ENCODE peak calls at places on chromosomes 6 and 20, in seven cellular contexts. One of them, this sample, is unnamed.
A peak's percentile ranks its signal among the peaks of the same experiment; 100 is the strongest.

GRCh38 chr6:156870926-156871539 is 93.9 kb downstream of the ARID1B start:
- DNase-seq in HCT116: no peak
- DNase-seq in CD4-positive, alpha-beta memory T cell: no peak
- DNase-seq in CD8-positive, alpha-beta T cell: no peak
- DNase-seq in effector memory CD4-positive, alpha-beta T cell: no peak
- DNase-seq in IMR-90: no peak
- DNase-seq in lower lobe of right lung: no peak
- DNase-seq in this sample: no peak

GRCh38 chr20:24987244-24987643 is 5.3 kb downstream of the APMAP start:
- DNase-seq in HCT116: no peak
- DNase-seq in CD4-positive, alpha-beta memory T cell: no peak
- DNase-seq in CD8-positive, alpha-beta T cell: peak; percentile 9
- DNase-seq in effector memory CD4-positive, alpha-beta T cell: no peak
- DNase-seq in IMR-90: peak; percentile 32
- DNase-seq in lower lobe of right lung: no peak
- DNase-seq in this sample: no peak

GRCh38 chr6:41640436-41640835 is 2.2 kb downstream of the MDFI start:
- DNase-seq in HCT116: no peak
- DNase-seq in CD4-positive, alpha-beta memory T cell: no peak
- DNase-seq in CD8-positive, alpha-beta T cell: no peak
- DNase-seq in effector memory CD4-positive, alpha-beta T cell: no peak
- DNase-seq in IMR-90: no peak
- DNase-seq in lower lobe of right lung: peak; percentile 30
- DNase-seq in this sample: no peak

GRCh38 chr6:32982084-32982701 is 13.8 kb downstream of the BRD2 start:
- DNase-seq in HCT116: no peak
- DNase-seq in CD4-positive, alpha-beta memory T cell: no peak
- DNase-seq in CD8-positive, alpha-beta T cell: no peak
- DNase-seq in effector memory CD4-positive, alpha-beta T cell: no peak
- DNase-seq in IMR-90: no peak
- DNase-seq in lower lobe of right lung: no peak
- DNase-seq in this sample: no peak

GRCh38 chr6:143759666-143760065 is 81.9 kb downstream of the PHACTR2 start:
- DNase-seq in HCT116: no peak
- DNase-seq in CD4-positive, alpha-beta memory T cell: no peak
- DNase-seq in CD8-positive, alpha-beta T cell: no peak
- DNase-seq in effector memory CD4-positive, alpha-beta T cell: no peak
- DNase-seq in IMR-90: peak; percentile 41
- DNase-seq in lower lobe of right lung: no peak
- DNase-seq in this sample: no peak

GRCh38 chr6:138957484-138957883 is 30.6 kb downstream of the REPS1 start:
- DNase-seq in HCT116: no peak
- DNase-seq in CD4-positive, alpha-beta memory T cell: no peak
- DNase-seq in CD8-positive, alpha-beta T cell: no peak
- DNase-seq in effector memory CD4-positive, alpha-beta T cell: no peak
- DNase-seq in IMR-90: no peak
- DNase-seq in lower lobe of right lung: no peak
- DNase-seq in this sample: no peak

GRCh38 chr6:159090530-159091306 is 45.9 kb upstream of the TAGAP start:
- DNase-seq in HCT116: no peak
- DNase-seq in CD4-positive, alpha-beta memory T cell: no peak
- DNase-seq in CD8-positive, alpha-beta T cell: no peak
- DNase-seq in effector memory CD4-positive, alpha-beta T cell: no peak
- DNase-seq in IMR-90: no peak
- DNase-seq in lower lobe of right lung: no peak
- DNase-seq in this sample: no peak

GRCh38 chr6:26311385-26312095 is 53.5 kb upstream of the BTN3A2 start:
- DNase-seq in HCT116: peak; percentile 71
- DNase-seq in CD4-positive, alpha-beta memory T cell: peak; percentile 70
- DNase-seq in CD8-positive, alpha-beta T cell: peak; percentile 29
- DNase-seq in effector memory CD4-positive, alpha-beta T cell: peak; percentile 25
- DNase-seq in IMR-90: peak; percentile 73
- DNase-seq in lower lobe of right lung: no peak
- DNase-seq in this sample: peak; percentile 58

GRCh38 chr20:62400021-62400420 is 7.1 kb downstream of the CABLES2 start:
- DNase-seq in HCT116: no peak
- DNase-seq in CD4-positive, alpha-beta memory T cell: no peak
- DNase-seq in CD8-positive, alpha-beta T cell: no peak
- DNase-seq in effector memory CD4-positive, alpha-beta T cell: no peak
- DNase-seq in IMR-90: no peak
- DNase-seq in lower lobe of right lung: no peak
- DNase-seq in this sample: no peak

GRCh38 chr6:65545920-65546319 is 161.1 kb downstream of the EYS start:
- DNase-seq in HCT116: no peak
- DNase-seq in CD4-positive, alpha-beta memory T cell: no peak
- DNase-seq in CD8-positive, alpha-beta T cell: no peak
- DNase-seq in effector memory CD4-positive, alpha-beta T cell: no peak
- DNase-seq in IMR-90: no peak
- DNase-seq in lower lobe of right lung: no peak
- DNase-seq in this sample: no peak

GRCh38 chr20:63834545-63834880 is 3.4 kb upstream of the ZBTB46 start:
- DNase-seq in HCT116: no peak
- DNase-seq in CD4-positive, alpha-beta memory T cell: no peak
- DNase-seq in CD8-positive, alpha-beta T cell: no peak
- DNase-seq in effector memory CD4-positive, alpha-beta T cell: no peak
- DNase-seq in IMR-90: no peak
- DNase-seq in lower lobe of right lung: no peak
- DNase-seq in this sample: no peak

GRCh38 chr20:23136893-23137745 is 51.0 kb upstream of the CD93 start:
- DNase-seq in HCT116: no peak
- DNase-seq in CD4-positive, alpha-beta memory T cell: no peak
- DNase-seq in CD8-positive, alpha-beta T cell: no peak
- DNase-seq in effector memory CD4-positive, alpha-beta T cell: no peak
- DNase-seq in IMR-90: no peak
- DNase-seq in lower lobe of right lung: peak; percentile 48
- DNase-seq in this sample: no peak

GRCh38 chr20:46541229-46541935 is 9.1 kb downstream of the OCSTAMP start:
- DNase-seq in HCT116: no peak
- DNase-seq in CD4-positive, alpha-beta memory T cell: no peak
- DNase-seq in CD8-positive, alpha-beta T cell: no peak
- DNase-seq in effector memory CD4-positive, alpha-beta T cell: no peak
- DNase-seq in IMR-90: no peak
- DNase-seq in lower lobe of right lung: no peak
- DNase-seq in this sample: no peak

GRCh38 chr6:111855775-111856174 is 17.5 kb downstream of the FYN start:
- DNase-seq in HCT116: no peak
- DNase-seq in CD4-positive, alpha-beta memory T cell: no peak
- DNase-seq in CD8-positive, alpha-beta T cell: no peak
- DNase-seq in effector memory CD4-positive, alpha-beta T cell: no peak
- DNase-seq in IMR-90: no peak
- DNase-seq in lower lobe of right lung: no peak
- DNase-seq in this sample: no peak

GRCh38 chr6:87828044-87828443 is 126.0 kb upstream of the AKIRIN2 start:
- DNase-seq in HCT116: no peak
- DNase-seq in CD4-positive, alpha-beta memory T cell: no peak
- DNase-seq in CD8-positive, alpha-beta T cell: no peak
- DNase-seq in effector memory CD4-positive, alpha-beta T cell: no peak
- DNase-seq in IMR-90: no peak
- DNase-seq in lower lobe of right lung: no peak
- DNase-seq in this sample: no peak

GRCh38 chr20:47233333-47234188 is 122.9 kb downstream of the ZMYND8 start:
- DNase-seq in HCT116: no peak
- DNase-seq in CD4-positive, alpha-beta memory T cell: no peak
- DNase-seq in CD8-positive, alpha-beta T cell: no peak
- DNase-seq in effector memory CD4-positive, alpha-beta T cell: no peak
- DNase-seq in IMR-90: peak; percentile 48
- DNase-seq in lower lobe of right lung: no peak
- DNase-seq in this sample: no peak

GRCh38 chr6:98670045-98670746 is 164.2 kb upstream of the POU3F2 start:
- DNase-seq in HCT116: no peak
- DNase-seq in CD4-positive, alpha-beta memory T cell: no peak
- DNase-seq in CD8-positive, alpha-beta T cell: no peak
- DNase-seq in effector memory CD4-positive, alpha-beta T cell: no peak
- DNase-seq in IMR-90: no peak
- DNase-seq in lower lobe of right lung: no peak
- DNase-seq in this sample: no peak

GRCh38 chr6:41503841-41504525 is 42.2 kb upstream of the FOXP4 start:
- DNase-seq in HCT116: no peak
- DNase-seq in CD4-positive, alpha-beta memory T cell: no peak
- DNase-seq in CD8-positive, alpha-beta T cell: no peak
- DNase-seq in effector memory CD4-positive, alpha-beta T cell: no peak
- DNase-seq in IMR-90: peak; percentile 73
- DNase-seq in lower lobe of right lung: no peak
- DNase-seq in this sample: no peak

GRCh38 chr20:37179671-37180524 is 550 bp upstream of the MROH8 start:
- DNase-seq in HCT116: no peak
- DNase-seq in CD4-positive, alpha-beta memory T cell: no peak
- DNase-seq in CD8-positive, alpha-beta T cell: no peak
- DNase-seq in effector memory CD4-positive, alpha-beta T cell: no peak
- DNase-seq in IMR-90: peak; percentile 85
- DNase-seq in lower lobe of right lung: no peak
- DNase-seq in this sample: no peak

GRCh38 chr6:51459958-51460357 is 627.5 kb downstream of the PKHD1 start:
- DNase-seq in HCT116: no peak
- DNase-seq in CD4-positive, alpha-beta memory T cell: no peak
- DNase-seq in CD8-positive, alpha-beta T cell: no peak
- DNase-seq in effector memory CD4-positive, alpha-beta T cell: no peak
- DNase-seq in IMR-90: no peak
- DNase-seq in lower lobe of right lung: no peak
- DNase-seq in this sample: no peak

GRCh38 chr20:12130781-12131180 is 213.1 kb downstream of the BTBD3 start:
- DNase-seq in HCT116: no peak
- DNase-seq in CD4-positive, alpha-beta memory T cell: no peak
- DNase-seq in CD8-positive, alpha-beta T cell: no peak
- DNase-seq in effector memory CD4-positive, alpha-beta T cell: no peak
- DNase-seq in IMR-90: no peak
- DNase-seq in lower lobe of right lung: no peak
- DNase-seq in this sample: no peak

DNA sequence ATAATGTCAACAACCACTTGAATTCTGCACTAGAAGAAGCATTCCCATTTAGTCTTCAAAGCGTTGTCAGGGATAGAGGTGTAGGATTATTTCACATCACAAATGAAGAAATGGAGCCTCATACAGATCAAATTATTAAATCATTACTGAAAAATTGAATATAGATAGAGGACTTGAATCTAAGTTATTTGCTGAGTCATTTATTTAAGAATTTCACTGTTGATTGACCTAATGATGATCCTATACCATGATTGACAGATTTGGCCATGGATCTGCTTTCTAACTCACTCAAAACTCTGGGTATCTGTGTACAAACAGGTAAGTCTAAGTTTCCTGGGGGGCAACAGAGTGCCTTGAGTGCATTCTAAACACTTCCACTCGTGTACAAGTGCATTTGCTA is 215.9 kb downstream of the BTBD3 start:
- DNase-seq in HCT116: no peak
- DNase-seq in CD4-positive, alpha-beta memory T cell: no peak
- DNase-seq in CD8-positive, alpha-beta T cell: no peak
- DNase-seq in effector memory CD4-positive, alpha-beta T cell: no peak
- DNase-seq in IMR-90: no peak
- DNase-seq in lower lobe of right lung: no peak
- DNase-seq in this sample: no peak
- H3K9me3 ChIP-seq in HCT116: no peaks in the 10 kb centered on the region
- H3K9me3 ChIP-seq in CD4-positive, alpha-beta memory T cell: no peaks in the 10 kb centered on the region
- H3K9me3 ChIP-seq in CD8-positive, alpha-beta T cell: no peaks in the 10 kb centered on the region
- H3K9me3 ChIP-seq in effector memory CD4-positive, alpha-beta T cell: no peaks in the 10 kb centered on the region
- H3K9me3 ChIP-seq in IMR-90: no peaks in the 10 kb centered on the region
- H3K9me3 ChIP-seq in lower lobe of right lung: peaks cover 3% of the 10 kb centered on the region
- H3K9me3 ChIP-seq in this sample: no peaks in the 10 kb centered on the region

DNA sequence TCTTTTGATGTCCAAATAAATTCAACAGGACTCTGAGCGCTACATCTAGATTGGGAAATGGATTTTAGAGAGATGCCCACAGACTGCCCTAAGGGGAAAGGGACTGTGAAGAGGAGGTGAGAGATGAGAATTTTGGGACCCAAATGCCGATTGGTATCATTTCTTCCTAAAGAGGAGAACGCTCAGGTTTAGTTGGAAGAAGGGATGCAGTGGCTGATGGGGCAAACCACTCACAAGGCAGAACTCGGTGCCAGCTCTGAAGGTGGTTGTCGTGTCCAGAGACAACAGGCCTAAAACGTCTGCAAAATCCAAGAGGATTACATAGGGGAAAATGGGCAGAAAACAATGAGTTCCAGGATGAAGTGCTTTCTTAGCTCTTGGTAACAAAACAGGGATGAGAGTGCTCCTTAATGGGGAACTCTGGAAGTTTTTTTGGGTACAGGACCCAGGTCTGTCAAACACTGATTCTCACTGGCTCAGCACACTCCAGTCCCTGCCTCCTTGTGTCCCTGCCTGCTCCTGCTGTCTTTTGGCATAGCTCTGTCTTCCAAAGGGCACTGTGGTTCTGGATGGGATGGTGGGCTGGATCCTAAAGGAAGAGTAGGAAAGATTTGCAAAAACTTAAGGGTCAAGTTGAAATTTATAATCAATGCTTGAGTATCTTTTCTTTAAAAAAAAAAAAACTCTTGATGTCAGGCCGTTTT is 29.0 kb downstream of the NEDD9 start:
- DNase-seq in HCT116: no peak
- DNase-seq in CD4-positive, alpha-beta memory T cell: no peak
- DNase-seq in CD8-positive, alpha-beta T cell: no peak
- DNase-seq in effector memory CD4-positive, alpha-beta T cell: no peak
- DNase-seq in IMR-90: no peak
- DNase-seq in lower lobe of right lung: no peak
- DNase-seq in this sample: no peak
- H3K4me3 ChIP-seq in HCT116: no peak overlapping the region
- H3K4me3 ChIP-seq in CD4-positive, alpha-beta memory T cell: no peak overlapping the region
- H3K4me3 ChIP-seq in CD8-positive, alpha-beta T cell: no peak overlapping the region
- H3K4me3 ChIP-seq in effector memory CD4-positive, alpha-beta T cell: no peak overlapping the region
- H3K4me3 ChIP-seq in IMR-90: no peak overlapping the region
- H3K4me3 ChIP-seq in lower lobe of right lung: no peak overlapping the region
- H3K4me3 ChIP-seq in this sample: no peak overlapping the region

DNA sequence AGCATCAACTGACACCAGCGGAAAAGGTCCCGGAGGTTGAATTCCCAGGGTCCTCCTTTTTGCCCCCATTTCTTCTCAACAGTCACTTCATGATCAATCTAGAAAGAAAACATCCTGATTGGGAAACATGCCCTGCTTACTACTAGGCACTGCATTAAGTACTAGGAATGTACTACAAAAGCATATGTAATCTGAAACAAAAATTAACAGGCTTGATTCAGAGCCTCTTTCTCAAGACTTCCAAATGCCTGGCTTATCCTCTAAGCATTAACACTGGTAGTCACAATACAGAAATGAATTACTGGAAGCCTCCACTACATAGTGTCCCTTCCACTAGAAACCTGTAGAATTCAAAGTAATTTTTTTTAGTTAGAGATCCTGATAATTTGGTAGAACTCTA is 84.5 kb upstream of the LYRM2 start:
- DNase-seq in HCT116: no peak
- DNase-seq in CD4-positive, alpha-beta memory T cell: no peak
- DNase-seq in CD8-positive, alpha-beta T cell: no peak
- DNase-seq in effector memory CD4-positive, alpha-beta T cell: no peak
- DNase-seq in IMR-90: no peak
- DNase-seq in lower lobe of right lung: no peak
- DNase-seq in this sample: no peak
- H3K36me3 ChIP-seq in HCT116: peaks cover 56% of the 10 kb centered on the region
- H3K36me3 ChIP-seq in CD4-positive, alpha-beta memory T cell: peaks cover 55% of the 10 kb centered on the region
- H3K36me3 ChIP-seq in CD8-positive, alpha-beta T cell: peaks cover 38% of the 10 kb centered on the region
- H3K36me3 ChIP-seq in effector memory CD4-positive, alpha-beta T cell: peaks cover 63% of the 10 kb centered on the region
- H3K36me3 ChIP-seq in IMR-90: peaks cover 24% of the 10 kb centered on the region
- H3K36me3 ChIP-seq in lower lobe of right lung: peaks cover 92% of the 10 kb centered on the region
- H3K36me3 ChIP-seq in this sample: peaks cover 26% of the 10 kb centered on the region

DNA sequence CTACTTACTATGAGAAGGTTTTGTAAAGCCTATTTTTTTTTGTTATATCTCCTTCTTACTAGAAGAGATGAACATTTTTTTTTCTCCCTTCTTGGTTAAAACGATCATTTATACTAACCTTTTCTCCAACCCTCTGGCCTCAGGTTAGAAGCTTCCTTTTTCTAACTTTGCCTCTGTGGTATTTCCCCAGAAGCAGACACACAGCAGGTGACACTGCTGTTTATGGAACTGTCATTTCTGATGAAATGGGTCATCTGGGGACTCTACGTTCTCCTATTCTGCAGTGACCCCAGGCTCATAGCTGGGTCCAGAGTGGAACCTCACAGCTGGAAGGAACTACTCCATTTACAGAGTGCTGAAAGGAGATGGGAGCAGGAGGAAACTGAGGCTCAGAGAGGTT is 746.3 kb upstream of the CHD6 start:
- DNase-seq in HCT116: no peak
- DNase-seq in CD4-positive, alpha-beta memory T cell: no peak
- DNase-seq in CD8-positive, alpha-beta T cell: no peak
- DNase-seq in effector memory CD4-positive, alpha-beta T cell: no peak
- DNase-seq in IMR-90: no peak
- DNase-seq in lower lobe of right lung: no peak
- DNase-seq in this sample: no peak
- H3K9me3 ChIP-seq in HCT116: peaks cover 20% of the 10 kb centered on the region
- H3K9me3 ChIP-seq in CD4-positive, alpha-beta memory T cell: no peaks in the 10 kb centered on the region
- H3K9me3 ChIP-seq in CD8-positive, alpha-beta T cell: no peaks in the 10 kb centered on the region
- H3K9me3 ChIP-seq in effector memory CD4-positive, alpha-beta T cell: no peaks in the 10 kb centered on the region
- H3K9me3 ChIP-seq in IMR-90: peaks cover 36% of the 10 kb centered on the region
- H3K9me3 ChIP-seq in lower lobe of right lung: no peaks in the 10 kb centered on the region
- H3K9me3 ChIP-seq in this sample: no peaks in the 10 kb centered on the region

This sample was measured in CD8-positive, alpha-beta memory T cell.